ENCODE peak calls at places on chromosomes 16 and 17, in ten cellular contexts. D, Z, G, S, E, O, L, U, M and A are unnamed samples.

GRCh38 chr17:81510798-81511549 is 1.6 kb downstream of the ACTG1 start:
- DNase-seq in D (no peak), Z (no peak), G (no peak), S (no peak), E (no peak), O (no peak), L (no peak), U (no peak), M (no peak), A (no peak)

GRCh38 chr17:40443988-40444899 is 994 bp downstream of the IGFBP4 start:
- DNase-seq in D (no peak), Z (no peak), G (no peak), S (no peak), E (no peak), O (no peak), L (no peak), U (no peak), M (no peak), A (no peak)

GRCh38 chr17:1083451-1084187 is 86.7 kb downstream of the TIMM22 start:
- DNase-seq in D (peak; percentile 1), Z (no peak), G (no peak), S (no peak), E (no peak), O (no peak), L (no peak), U (no peak), M (no peak), A (no peak)

GRCh38 chr17:6107791-6108190 is 37.6 kb downstream of the WSCD1 start:
- DNase-seq in D (no peak), Z (no peak), G (no peak), S (no peak), E (no peak), O (no peak), L (no peak), U (no peak), M (no peak), A (no peak)

GRCh38 chr16:11024333-11025053 is 80.1 kb downstream of the CLEC16A start:
- DNase-seq in D (no peak), Z (no peak), G (no peak), S (no peak), E (no peak), O (no peak), L (no peak), U (no peak), M (peak; percentile 8), A (no peak)

GRCh38 chr16:77511053-77511452 is 76.2 kb upstream of the ADAMTS18 start:
- DNase-seq in D (no peak), Z (no peak), G (no peak), S (no peak), E (no peak), O (no peak), L (no peak), U (no peak), M (no peak), A (no peak)

GRCh38 chr16:57966133-57966805 is 4.7 kb downstream of the CNGB1 start:
- DNase-seq in D (no peak), Z (no peak), G (no peak), S (no peak), E (no peak), O (no peak), L (no peak), U (no peak), M (no peak), A (no peak)

GRCh38 chr17:73119631-73120030 is 27.1 kb upstream of the SLC39A11 start:
- DNase-seq in D (no peak), Z (no peak), G (no peak), S (no peak), E (no peak), O (no peak), L (no peak), U (no peak), M (no peak), A (no peak)

GRCh38 chr17:72294487-72294893 is 173.7 kb downstream of the SOX9 start:
- DNase-seq in D (no peak), Z (no peak), G (no peak), S (no peak), E (no peak), O (no peak), L (no peak), U (no peak), M (no peak), A (no peak)

GRCh38 chr17:70144260-70144846 is 25.0 kb upstream of the KCNJ2 start:
- DNase-seq in D (peak; percentile 30), Z (no peak), G (no peak), S (no peak), E (no peak), O (peak; percentile 58), L (peak; percentile 4), U (no peak), M (no peak), A (no peak)

GRCh38 chr16:86631441-86631840 is 53.1 kb downstream of the FOXL1 start:
- DNase-seq in D (no peak), Z (no peak), G (no peak), S (no peak), E (no peak), O (no peak), L (no peak), U (no peak), M (no peak), A (no peak)

GRCh38 chr17:18859256-18859655 is 1.3 kb downstream of the PRPSAP2 start:
- DNase-seq in D (no peak), Z (no peak), G (no peak), S (no peak), E (no peak), O (peak; percentile 8), L (no peak), U (no peak), M (no peak), A (no peak)

GRCh38 chr17:57832711-57833596 is 16.9 kb downstream of the MRPS23 start:
- DNase-seq in D (peak; percentile 69), Z (peak; percentile 47), G (peak; percentile 67), S (peak; percentile 66), E (peak; percentile 57), O (peak; percentile 83), L (peak; percentile 91), U (peak; percentile 40), M (peak; percentile 72), A (peak; percentile 78)

GRCh38 chr16:3637371-3637923 is 17.0 kb upstream of the DNASE1 start:
- DNase-seq in D (no peak), Z (no peak), G (no peak), S (peak; percentile 30), E (no peak), O (no peak), L (peak; percentile 69), U (no peak), M (peak; percentile 25), A (no peak)

GRCh38 chr17:38750312-38751121 is 2.0 kb upstream of the PSMB3 start:
- DNase-seq in D (peak; percentile 52), Z (no peak), G (no peak), S (no peak), E (no peak), O (peak; percentile 57), L (no peak), U (no peak), M (no peak), A (no peak)

GRCh38 chr17:60231691-60232090 is 81.9 kb downstream of the CA4 start:
- DNase-seq in D (no peak), Z (no peak), G (no peak), S (no peak), E (no peak), O (no peak), L (no peak), U (no peak), M (no peak), A (no peak)

GRCh38 chr17:68701046-68701445 is 99.9 kb upstream of the FAM20A start:
- DNase-seq in D (no peak), Z (no peak), G (no peak), S (no peak), E (no peak), O (no peak), L (no peak), U (no peak), M (no peak), A (no peak)

GRCh38 chr17:48492401-48493298 is 38.2 kb downstream of the HOXB1 start:
- DNase-seq in D (peak; percentile 91), Z (no peak), G (peak; percentile 8), S (peak; percentile 63), E (peak; percentile 67), O (peak; percentile 94), L (no peak), U (peak; percentile 43), M (peak; percentile 74), A (peak; percentile 79)

GRCh38 chr17:63843387-63844292 is 1.2 kb upstream of the SMARCD2 start:
- DNase-seq in D (no peak), Z (no peak), G (no peak), S (no peak), E (no peak), O (peak; percentile 26), L (peak; percentile 58), U (no peak), M (peak; percentile 45), A (no peak)

GRCh38 chr17:47717845-47718621 is 15.0 kb upstream of the TBX21 start:
- DNase-seq in D (no peak), Z (no peak), G (no peak), S (no peak), E (peak; percentile 57), O (no peak), L (no peak), U (no peak), M (no peak), A (no peak)

GRCh38 chr17:49063652-49064051 is 66.5 kb downstream of the IGF2BP1 start:
- DNase-seq in D (no peak), Z (no peak), G (peak; percentile 51), S (no peak), E (no peak), O (no peak), L (no peak), U (no peak), M (no peak), A (no peak)

GRCh38 chr17:51439395-51440229 is 179.3 kb downstream of the UTP18 start:
- DNase-seq in D (peak; percentile 77), Z (no peak), G (peak; percentile 9), S (peak; percentile 28), E (no peak), O (peak; percentile 54), L (no peak), U (no peak), M (no peak), A (no peak)

GRCh38 chr16:21277927-21278706 is at the start of gene CRYM:
- DNase-seq in D (peak; percentile 56), Z (no peak), G (peak; percentile 23), S (peak; percentile 76), E (peak; percentile 9), O (peak; percentile 52), L (no peak), U (peak; percentile 31), M (peak; percentile 66), A (peak; percentile 84)

GRCh38 chr16:67801889-67802288 is 4.5 kb downstream of the RANBP10 start:
- DNase-seq in D (no peak), Z (no peak), G (no peak), S (no peak), E (peak; percentile 21), O (no peak), L (no peak), U (no peak), M (no peak), A (no peak)

GRCh38 chr16:81266680-81267095 is 28.2 kb downstream of the BCO1 start:
- DNase-seq in D (no peak), Z (no peak), G (no peak), S (no peak), E (no peak), O (no peak), L (no peak), U (no peak), M (peak; percentile 6), A (no peak)

GRCh38 chr17:71494045-71494444 is 626.8 kb upstream of the SOX9 start:
- DNase-seq in D (no peak), Z (no peak), G (no peak), S (no peak), E (no peak), O (no peak), L (no peak), U (no peak), M (no peak), A (no peak)